ENCODE peak calls at places on chromosomes 7 and 10, in five cellular contexts. One of them, this sample, is unnamed.

GRCh38 chr7:106611911-106612310 is 49.0 kb downstream of the CCDC71L start:
- DNase-seq in uterus: no peak
- DNase-seq in body of pancreas: no peak
- DNase-seq in transverse colon: no peak
- DNase-seq in tibial nerve: no peak
- DNase-seq in this sample: no peak

GRCh38 chr10:62610649-62611229 is 193.8 kb upstream of the ADO start:
- DNase-seq in uterus: no peak
- DNase-seq in body of pancreas: peak
- DNase-seq in transverse colon: peak
- DNase-seq in tibial nerve: no peak
- DNase-seq in this sample: peak

GRCh38 chr7:124085168-124085567 is 52.3 kb upstream of the TMEM229A start:
- DNase-seq in uterus: no peak
- DNase-seq in body of pancreas: peak
- DNase-seq in transverse colon: peak
- DNase-seq in tibial nerve: no peak
- DNase-seq in this sample: no peak

GRCh38 chr10:46028584-46029570 is 1.5 kb downstream of the NCOA4 start:
- DNase-seq in uterus: no peak
- DNase-seq in body of pancreas: peak
- DNase-seq in transverse colon: peak
- DNase-seq in tibial nerve: no peak
- DNase-seq in this sample: no peak

GRCh38 chr10:76040830-76041220 is 609.4 kb downstream of the LRMDA start:
- DNase-seq in uterus: no peak
- DNase-seq in body of pancreas: no peak
- DNase-seq in transverse colon: no peak
- DNase-seq in tibial nerve: no peak
- DNase-seq in this sample: no peak

GRCh38 chr10:77308084-77308732 is 329.4 kb downstream of the KCNMA1 start:
- DNase-seq in uterus: no peak
- DNase-seq in body of pancreas: no peak
- DNase-seq in transverse colon: no peak
- DNase-seq in tibial nerve: no peak
- DNase-seq in this sample: no peak

GRCh38 chr7:148623586-148624282 is 33.2 kb downstream of the C7orf33 start:
- DNase-seq in uterus: no peak
- DNase-seq in body of pancreas: no peak
- DNase-seq in transverse colon: no peak
- DNase-seq in tibial nerve: no peak
- DNase-seq in this sample: peak

GRCh38 chr7:106730021-106730420 is 69.1 kb upstream of the CCDC71L start:
- DNase-seq in uterus: no peak
- DNase-seq in body of pancreas: no peak
- DNase-seq in transverse colon: no peak
- DNase-seq in tibial nerve: no peak
- DNase-seq in this sample: no peak

GRCh38 chr7:25809441-25809840 is 342.6 kb upstream of the NFE2L3 start:
- DNase-seq in uterus: no peak
- DNase-seq in body of pancreas: no peak
- DNase-seq in transverse colon: no peak
- DNase-seq in tibial nerve: no peak
- DNase-seq in this sample: no peak

GRCh38 chr10:88810196-88810961 is 7.8 kb downstream of the LIPM start:
- DNase-seq in uterus: no peak
- DNase-seq in body of pancreas: peak
- DNase-seq in transverse colon: no peak
- DNase-seq in tibial nerve: no peak
- DNase-seq in this sample: peak

GRCh38 chr10:46539596-46540411 is 16.7 kb downstream of the GPRIN2 start:
- DNase-seq in uterus: peak
- DNase-seq in body of pancreas: peak
- DNase-seq in transverse colon: peak
- DNase-seq in tibial nerve: peak
- DNase-seq in this sample: no peak

GRCh38 chr7:130274983-130275649 is 8.5 kb downstream of the CPA2 start:
- DNase-seq in uterus: no peak
- DNase-seq in body of pancreas: no peak
- DNase-seq in transverse colon: no peak
- DNase-seq in tibial nerve: no peak
- DNase-seq in this sample: no peak

GRCh38 chr10:77837248-77837924 is 89.2 kb downstream of the DLG5 start:
- DNase-seq in uterus: no peak
- DNase-seq in body of pancreas: no peak
- DNase-seq in transverse colon: peak
- DNase-seq in tibial nerve: no peak
- DNase-seq in this sample: peak

GRCh38 chr10:75230600-75231038 is 5.1 kb downstream of the COMTD1 start:
- DNase-seq in uterus: peak
- DNase-seq in body of pancreas: peak
- DNase-seq in transverse colon: peak
- DNase-seq in tibial nerve: peak
- DNase-seq in this sample: peak

GRCh38 chr7:47449810-47450586 is 131.9 kb downstream of the TNS3 start:
- DNase-seq in uterus: no peak
- DNase-seq in body of pancreas: no peak
- DNase-seq in transverse colon: no peak
- DNase-seq in tibial nerve: no peak
- DNase-seq in this sample: peak

GRCh38 chr7:110539216-110539615 is 551.7 kb upstream of the LRRN3 start:
- DNase-seq in uterus: no peak
- DNase-seq in body of pancreas: no peak
- DNase-seq in transverse colon: no peak
- DNase-seq in tibial nerve: no peak
- DNase-seq in this sample: no peak

GRCh38 chr10:105538933-105539332 is 897.8 kb downstream of the SORCS3 start:
- DNase-seq in uterus: no peak
- DNase-seq in body of pancreas: no peak
- DNase-seq in transverse colon: no peak
- DNase-seq in tibial nerve: no peak
- DNase-seq in this sample: no peak

GRCh38 chr7:95687759-95688343 is 84.5 kb upstream of the DYNC1I1 start:
- DNase-seq in uterus: no peak
- DNase-seq in body of pancreas: peak
- DNase-seq in transverse colon: no peak
- DNase-seq in tibial nerve: no peak
- DNase-seq in this sample: no peak

GRCh38 chr10:91797874-91798735 is at the start of gene TNKS2:
- DNase-seq in uterus: peak
- DNase-seq in body of pancreas: peak
- DNase-seq in transverse colon: peak
- DNase-seq in tibial nerve: peak
- DNase-seq in this sample: peak

GRCh38 chr7:27200761-27201230 is 905 bp upstream of the HOXA13 start:
- DNase-seq in uterus: no peak
- DNase-seq in body of pancreas: peak
- DNase-seq in transverse colon: no peak
- DNase-seq in tibial nerve: no peak
- DNase-seq in this sample: no peak

GRCh38 chr7:129719980-129720732 is 108.6 kb downstream of the NRF1 start:
- DNase-seq in uterus: no peak
- DNase-seq in body of pancreas: no peak
- DNase-seq in transverse colon: no peak
- DNase-seq in tibial nerve: no peak
- DNase-seq in this sample: no peak

GRCh38 chr7:80724249-80724871 is 85.9 kb downstream of the CD36 start:
- DNase-seq in uterus: no peak
- DNase-seq in body of pancreas: no peak
- DNase-seq in transverse colon: no peak
- DNase-seq in tibial nerve: no peak
- DNase-seq in this sample: peak

GRCh38 chr7:96401200-96401599 is 79.3 kb upstream of the SLC25A13 start:
- DNase-seq in uterus: no peak
- DNase-seq in body of pancreas: no peak
- DNase-seq in transverse colon: no peak
- DNase-seq in tibial nerve: no peak
- DNase-seq in this sample: no peak

GRCh38 chr7:43647314-43647691 is 64.4 kb downstream of the STK17A start:
- DNase-seq in uterus: no peak
- DNase-seq in body of pancreas: no peak
- DNase-seq in transverse colon: no peak
- DNase-seq in tibial nerve: no peak
- DNase-seq in this sample: no peak

GRCh38 chr7:71683382-71683781 is 551.4 kb downstream of the GALNT17 start:
- DNase-seq in uterus: no peak
- DNase-seq in body of pancreas: no peak
- DNase-seq in transverse colon: no peak
- DNase-seq in tibial nerve: no peak
- DNase-seq in this sample: no peak

GRCh38 chr10:91410638-91411367 is 659 bp downstream of the HECTD2 start:
- DNase-seq in uterus: peak
- DNase-seq in body of pancreas: no peak
- DNase-seq in transverse colon: no peak
- DNase-seq in tibial nerve: no peak
- DNase-seq in this sample: peak

DNA sequence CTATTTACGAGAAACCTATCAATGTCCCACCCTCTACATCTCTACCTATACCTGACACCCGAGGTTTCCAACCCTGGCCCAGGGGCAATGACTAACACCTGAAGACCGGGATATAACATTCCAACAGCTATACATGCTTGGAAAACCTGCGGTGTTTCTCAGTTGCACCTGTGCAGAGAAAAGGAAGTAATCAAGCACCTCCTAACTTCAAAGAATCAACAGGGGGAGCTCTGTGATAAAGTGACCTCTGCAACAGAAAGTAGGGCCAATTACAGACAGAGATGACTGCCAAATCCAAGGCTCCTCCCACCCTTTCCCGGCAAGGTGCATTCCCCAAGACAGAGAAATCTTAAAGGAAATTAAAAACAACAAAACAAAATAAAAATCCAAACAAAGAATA is 41.3 kb downstream of the CCDC6 start:
- DNase-seq in uterus: peak
- DNase-seq in body of pancreas: peak
- DNase-seq in transverse colon: peak
- DNase-seq in tibial nerve: no peak
- DNase-seq in this sample: peak
- TF ChIP-seq CTCF in uterus: peak
- TF ChIP-seq CTCF in body of pancreas: peak
- TF ChIP-seq CTCF in transverse colon: peak
- TF ChIP-seq CTCF in tibial nerve: no peak
- TF ChIP-seq CTCF in this sample: peak

GRCh38 chr7:31788891-31789680 is 102.1 kb downstream of the PPP1R17 start:
- DNase-seq in uterus: no peak
- DNase-seq in body of pancreas: no peak
- DNase-seq in transverse colon: no peak
- DNase-seq in tibial nerve: no peak
- DNase-seq in this sample: no peak
- TF ChIP-seq POLR2A in uterus: no peak
- TF ChIP-seq POLR2A in body of pancreas: no peak
- TF ChIP-seq POLR2A in transverse colon: no peak
- TF ChIP-seq POLR2A in tibial nerve: no peak
- TF ChIP-seq POLR2A in this sample: no peak

GRCh38 chr7:101804642-101805401 is 12.6 kb upstream of the CUX1 start:
- DNase-seq in uterus: no peak
- DNase-seq in body of pancreas: peak
- DNase-seq in transverse colon: peak
- DNase-seq in tibial nerve: no peak
- DNase-seq in this sample: peak
- TF ChIP-seq CTCF in uterus: no peak
- TF ChIP-seq CTCF in body of pancreas: peak
- TF ChIP-seq CTCF in transverse colon: peak
- TF ChIP-seq CTCF in tibial nerve: no peak
- TF ChIP-seq CTCF in this sample: peak

DNA sequence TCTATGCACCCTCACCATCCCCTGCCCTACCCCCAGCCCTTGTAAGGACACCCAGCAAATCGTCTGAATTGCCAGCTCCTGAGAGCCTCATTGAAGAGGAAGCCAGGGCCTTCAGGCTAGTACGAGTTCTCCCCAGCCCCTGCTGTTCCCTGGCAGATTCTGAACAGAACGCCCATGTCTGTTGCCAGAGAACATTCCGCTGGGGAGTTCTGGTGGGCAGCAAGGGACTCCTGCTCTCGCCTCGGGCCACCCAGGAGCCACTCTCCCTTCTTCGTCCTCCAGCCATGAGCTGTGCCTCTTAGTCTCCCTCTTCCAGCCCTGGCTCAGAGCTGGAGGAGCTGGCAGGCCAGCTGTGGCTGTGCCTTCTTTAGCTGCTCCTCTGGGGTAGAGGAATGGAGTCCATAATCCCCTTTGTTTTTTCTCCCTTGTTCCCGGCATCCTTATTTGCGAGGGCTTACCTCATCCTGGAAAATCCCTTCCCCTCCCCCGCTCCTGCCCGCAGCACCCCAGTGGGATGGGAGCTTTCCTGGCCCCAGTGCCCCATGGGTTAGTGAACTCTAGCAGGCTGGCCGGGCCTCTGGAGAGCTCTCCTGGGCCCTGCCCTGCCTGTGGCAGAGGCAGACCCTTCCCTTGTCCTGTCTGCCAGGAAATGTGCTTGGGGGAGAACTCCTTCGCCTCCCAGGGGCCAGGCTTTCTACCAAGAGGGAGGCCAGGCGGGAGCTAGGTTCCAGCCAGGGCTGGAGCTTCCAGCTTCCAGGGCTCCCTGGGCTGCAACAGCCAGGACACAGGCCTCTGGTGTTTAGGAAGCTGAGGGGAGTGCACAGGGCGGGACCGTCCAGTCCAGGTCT is 16.6 kb upstream of the TRIM8 start:
- DNase-seq in uterus: peak
- DNase-seq in body of pancreas: peak
- DNase-seq in transverse colon: no peak
- DNase-seq in tibial nerve: no peak
- DNase-seq in this sample: peak
- TF ChIP-seq POLR2A in uterus: no peak
- TF ChIP-seq POLR2A in body of pancreas: no peak
- TF ChIP-seq POLR2A in transverse colon: no peak
- TF ChIP-seq POLR2A in tibial nerve: no peak
- TF ChIP-seq POLR2A in this sample: no peak

GRCh38 chr7:141369422-141369821 is 181.8 kb upstream of the AGK start:
- DNase-seq in uterus: no peak
- DNase-seq in body of pancreas: no peak
- DNase-seq in transverse colon: no peak
- DNase-seq in tibial nerve: no peak
- DNase-seq in this sample: peak
- TF ChIP-seq CTCF in uterus: no peak
- TF ChIP-seq CTCF in body of pancreas: no peak
- TF ChIP-seq CTCF in transverse colon: no peak
- TF ChIP-seq CTCF in tibial nerve: no peak
- TF ChIP-seq CTCF in this sample: no peak

GRCh38 chr10:128047337-128047736 is 78.9 kb downstream of the MKI67 start:
- DNase-seq in uterus: peak
- DNase-seq in body of pancreas: no peak
- DNase-seq in transverse colon: peak
- DNase-seq in tibial nerve: peak
- DNase-seq in this sample: peak
- TF ChIP-seq POLR2A in uterus: peak
- TF ChIP-seq POLR2A in body of pancreas: no peak
- TF ChIP-seq POLR2A in transverse colon: peak
- TF ChIP-seq POLR2A in tibial nerve: peak
- TF ChIP-seq POLR2A in this sample: no peak